ENCODE peak calls at places on chromosomes 12 and 14, in eight cellular contexts. R is BJ, H is astrocyte, L is esophagus squamous epithelium, G is OCI-LY7, S is heart right ventricle, Y is choroid plexus epithelial cell, M is left ventricle myocardium inferior. F is an unnamed sample.

GRCh38 chr12:66740257-66740656 is 61.4 kb upstream of the GRIP1 start:
- DNase-seq in R (no peak), H (peak; percentile 6), L (no peak), G (no peak), S (no peak), Y (no peak), M (no peak), F (no peak)

GRCh38 chr14:102586420-102587119 is 5.9 kb upstream of the RCOR1 start:
- DNase-seq in R (no peak), H (no peak), L (no peak), G (peak; percentile 28), S (no peak), Y (no peak), M (no peak), F (peak; percentile 31)

GRCh38 chr14:61564623-61565091 is 130.7 kb upstream of the HIF1A start:
- DNase-seq in R (peak; percentile 78), H (peak; percentile 99), L (no peak), G (no peak), S (no peak), Y (peak; percentile 93), M (no peak), F (peak; percentile 69)

GRCh38 chr12:20421338-20421890 is 53.1 kb downstream of the PDE3A start:
- DNase-seq in R (no peak), H (no peak), L (no peak), G (no peak), S (no peak), Y (peak; percentile 71), M (peak; percentile 26), F (no peak)

GRCh38 chr14:101193845-101194355 is 290.4 kb upstream of the RTL1 start:
- DNase-seq in R (no peak), H (no peak), L (no peak), G (no peak), S (no peak), Y (no peak), M (no peak), F (no peak)

GRCh38 chr14:61342486-61342885 is 21.1 kb downstream of the PRKCH start:
- DNase-seq in R (no peak), H (no peak), L (no peak), G (no peak), S (no peak), Y (no peak), M (no peak), F (no peak)

GRCh38 chr12:78028426-78028825 is 197.7 kb downstream of the NAV3 start:
- DNase-seq in R (no peak), H (no peak), L (no peak), G (no peak), S (no peak), Y (peak; percentile 35), M (no peak), F (no peak)

GRCh38 chr12:123131879-123132402 is 18.9 kb downstream of the PITPNM2 start:
- DNase-seq in R (no peak), H (no peak), L (no peak), G (peak; percentile 68), S (no peak), Y (no peak), M (no peak), F (no peak)

GRCh38 chr14:77825895-77826519 is 26.1 kb downstream of the ADCK1 start:
- DNase-seq in R (no peak), H (no peak), L (no peak), G (no peak), S (peak; percentile 61), Y (no peak), M (peak; percentile 42), F (no peak)

GRCh38 chr12:124508323-124509096 is 58.9 kb downstream of the NCOR2 start:
- DNase-seq in R (no peak), H (peak; percentile 56), L (no peak), G (no peak), S (peak; percentile 23), Y (peak; percentile 39), M (no peak), F (no peak)

GRCh38 chr12:8452976-8453616 is 2.7 kb upstream of the CLEC6A start:
- DNase-seq in R (no peak), H (no peak), L (no peak), G (no peak), S (no peak), Y (no peak), M (no peak), F (no peak)

GRCh38 chr12:85781751-85782150 is 54.5 kb downstream of the RASSF9 start:
- DNase-seq in R (no peak), H (no peak), L (no peak), G (no peak), S (no peak), Y (no peak), M (no peak), F (no peak)

GRCh38 chr12:108063192-108063591 is 65.9 kb upstream of the WSCD2 start:
- DNase-seq in R (no peak), H (no peak), L (no peak), G (peak; percentile 25), S (no peak), Y (peak; percentile 46), M (no peak), F (no peak)

GRCh38 chr14:70576891-70577290 is 23.6 kb downstream of the MED6 start:
- DNase-seq in R (no peak), H (no peak), L (no peak), G (no peak), S (no peak), Y (peak; percentile 9), M (no peak), F (no peak)

GRCh38 chr14:96648506-96649326 is 146.5 kb downstream of the PAPOLA start:
- DNase-seq in R (no peak), H (no peak), L (no peak), G (no peak), S (no peak), Y (no peak), M (no peak), F (no peak)

GRCh38 chr14:74407801-74408154 is 18.2 kb downstream of the SYNDIG1L start:
- DNase-seq in R (no peak), H (no peak), L (no peak), G (peak; percentile 11), S (no peak), Y (no peak), M (no peak), F (no peak)
- TF ChIP-seq CTCF in R (no peak), H (no peak), L (no peak), G (no peak), S (no peak), Y (no peak), M (no peak), F (no peak)

GRCh38 chr12:130286041-130286440 is 51.6 kb upstream of the PIWIL1 start:
- DNase-seq in R (no peak), H (no peak), L (no peak), G (no peak), S (no peak), Y (no peak), M (no peak), F (no peak)

GRCh38 chr12:130281157-130281799 is 56.4 kb upstream of the PIWIL1 start:
- DNase-seq in R (no peak), H (no peak), L (no peak), G (no peak), S (peak; percentile 18), Y (no peak), M (no peak), F (no peak)

GRCh38 chr12:130280226-130280625 is 57.5 kb upstream of the PIWIL1 start:
- DNase-seq in R (no peak), H (no peak), L (no peak), G (no peak), S (no peak), Y (no peak), M (no peak), F (no peak)
- H3K4me3 ChIP-seq in R (no peak overlapping the region), H (no peak overlapping the region), L (peak overlapping the region; percentile 45), G (no peak overlapping the region), S (no peak overlapping the region), Y (no peak overlapping the region), M (peak overlapping the region; percentile 25), F (no peak overlapping the region)

DNA sequence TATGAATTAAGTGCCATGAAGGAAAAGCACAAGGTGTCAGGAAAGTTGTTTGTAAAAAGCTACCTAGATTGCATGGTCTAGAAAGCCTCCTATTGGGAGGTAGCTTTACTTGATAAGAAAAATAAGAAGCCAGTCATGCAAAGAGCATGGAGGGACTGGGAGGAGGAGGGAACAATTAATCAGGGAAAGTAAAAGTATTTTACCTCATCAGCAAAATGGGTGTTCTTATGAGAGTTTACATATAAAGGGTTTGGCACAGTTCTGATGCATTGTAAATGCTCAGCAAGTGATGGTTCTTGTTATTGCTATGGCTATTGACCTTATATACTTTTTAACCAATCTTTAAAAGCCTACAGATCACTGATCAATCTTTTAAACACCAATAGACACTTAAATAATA is 17.0 kb upstream of the TSPAN8 start:
- DNase-seq in R (no peak), H (no peak), L (no peak), G (no peak), S (no peak), Y (no peak), M (no peak), F (no peak)
- TF ChIP-seq CTCF in R (no peak), H (no peak), L (no peak), G (no peak), S (no peak), Y (no peak), M (no peak), F (no peak)

GRCh38 chr14:91373591-91374245 is 43.9 kb downstream of the CCDC88C start:
- DNase-seq in R (no peak), H (no peak), L (no peak), G (peak; percentile 74), S (no peak), Y (no peak), M (no peak), F (no peak)

GRCh38 chr14:91371011-91371989 is 46.3 kb downstream of the CCDC88C start:
- DNase-seq in R (no peak), H (no peak), L (no peak), G (no peak), S (no peak), Y (no peak), M (no peak), F (no peak)

GRCh38 chr14:91374287-91374880 is 43.2 kb downstream of the CCDC88C start:
- DNase-seq in R (no peak), H (no peak), L (no peak), G (peak; percentile 47), S (no peak), Y (no peak), M (no peak), F (no peak)

GRCh38 chr14:91371990-91372375 is 45.6 kb downstream of the CCDC88C start:
- DNase-seq in R (no peak), H (no peak), L (no peak), G (no peak), S (no peak), Y (no peak), M (no peak), F (no peak)

DNA sequence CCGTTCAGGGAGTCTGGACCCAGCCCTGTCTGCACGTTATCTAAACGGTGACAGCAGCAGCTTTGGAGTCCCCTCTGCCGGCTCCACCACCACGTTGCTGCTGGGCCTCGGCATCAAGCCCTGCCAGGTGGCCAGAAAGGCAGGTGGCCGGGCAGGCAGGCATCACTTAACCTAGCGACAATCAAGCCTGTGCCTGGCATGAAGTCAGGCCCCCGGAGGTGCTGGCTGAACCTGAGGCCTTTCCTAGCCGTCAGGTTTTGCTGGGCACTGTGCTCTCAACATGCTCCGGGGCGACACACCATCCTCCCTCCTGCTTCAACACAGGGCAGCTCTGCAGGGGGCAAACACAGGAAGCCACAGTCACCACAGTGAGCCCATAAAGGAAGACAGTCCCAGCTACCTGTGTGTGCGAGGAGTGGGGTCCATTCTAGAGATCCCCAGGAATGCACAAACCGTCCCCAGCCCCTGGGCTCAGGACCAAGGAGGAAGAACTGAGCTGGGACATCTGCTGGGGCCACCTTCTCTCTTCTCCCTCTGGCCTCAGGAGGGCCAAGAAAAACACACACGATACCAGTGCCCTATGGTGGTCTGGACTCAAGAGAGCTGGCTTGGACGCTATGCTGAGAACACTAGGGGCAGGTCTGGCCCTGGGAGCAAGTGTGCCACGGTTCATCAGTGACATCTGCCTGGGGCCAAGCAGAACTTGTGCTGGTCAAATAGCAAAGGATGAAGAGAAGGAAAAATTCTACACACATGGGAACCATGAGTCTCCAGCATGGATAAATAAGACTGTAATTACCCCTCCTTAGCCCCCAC is 44.7 kb downstream of the CCDC88C start:
- DNase-seq in R (no peak), H (no peak), L (no peak), G (peak; percentile 71), S (no peak), Y (no peak), M (no peak), F (no peak)
- H3K4me3 ChIP-seq in R (no peak overlapping the region), H (no peak overlapping the region), L (peak overlapping the region; percentile 7), G (peak overlapping the region; percentile 60), S (no peak overlapping the region), Y (no peak overlapping the region), M (no peak overlapping the region), F (no peak overlapping the region)

F was measured in HFF-Myc.